ENCODE peak calls at places on chromosomes 2 and 18, in five cellular contexts. One of them, this sample, is unnamed.

GRCh38 chr2:10905006-10905871 is 6.5 kb upstream of the KCNF1 start:
- DNase-seq in substantia nigra: no peak
- DNase-seq in T-cell: no peak
- DNase-seq in breast epithelium: no peak
- DNase-seq in NCI-H1930: no peak
- DNase-seq in this sample: no peak

GRCh38 chr2:233853883-233854240 is 473 bp downstream of the HJURP start:
- DNase-seq in substantia nigra: no peak
- DNase-seq in T-cell: no peak
- DNase-seq in breast epithelium: no peak
- DNase-seq in NCI-H1930: no peak
- DNase-seq in this sample: no peak

GRCh38 chr2:233147136-233147828 is 87.1 kb downstream of the INPP5D start:
- DNase-seq in substantia nigra: no peak
- DNase-seq in T-cell: no peak
- DNase-seq in breast epithelium: peak
- DNase-seq in NCI-H1930: no peak
- DNase-seq in this sample: no peak

GRCh38 chr2:46850742-46851141 is 64.9 kb downstream of the MCFD2 start:
- DNase-seq in substantia nigra: no peak
- DNase-seq in T-cell: no peak
- DNase-seq in breast epithelium: no peak
- DNase-seq in NCI-H1930: no peak
- DNase-seq in this sample: peak

GRCh38 chr18:48926420-48926857 is 24.3 kb downstream of the SMAD7 start:
- DNase-seq in substantia nigra: no peak
- DNase-seq in T-cell: no peak
- DNase-seq in breast epithelium: no peak
- DNase-seq in NCI-H1930: no peak
- DNase-seq in this sample: no peak

GRCh38 chr2:70570041-70570661 is 16.5 kb upstream of the TGFA start:
- DNase-seq in substantia nigra: no peak
- DNase-seq in T-cell: no peak
- DNase-seq in breast epithelium: no peak
- DNase-seq in NCI-H1930: no peak
- DNase-seq in this sample: peak

GRCh38 chr2:226190479-226191252 is 609.0 kb downstream of the IRS1 start:
- DNase-seq in substantia nigra: no peak
- DNase-seq in T-cell: no peak
- DNase-seq in breast epithelium: no peak
- DNase-seq in NCI-H1930: no peak
- DNase-seq in this sample: no peak

GRCh38 chr2:150478206-150478974 is 9.1 kb downstream of the RND3 start:
- DNase-seq in substantia nigra: no peak
- DNase-seq in T-cell: no peak
- DNase-seq in breast epithelium: no peak
- DNase-seq in NCI-H1930: no peak
- DNase-seq in this sample: peak

GRCh38 chr2:118576109-118576855 is 271.2 kb downstream of the EN1 start:
- DNase-seq in substantia nigra: no peak
- DNase-seq in T-cell: no peak
- DNase-seq in breast epithelium: no peak
- DNase-seq in NCI-H1930: no peak
- DNase-seq in this sample: no peak

GRCh38 chr2:198883604-198884003 is 574.1 kb downstream of the SATB2 start:
- DNase-seq in substantia nigra: no peak
- DNase-seq in T-cell: no peak
- DNase-seq in breast epithelium: no peak
- DNase-seq in NCI-H1930: no peak
- DNase-seq in this sample: no peak

GRCh38 chr18:9710037-9710436 is 1.9 kb downstream of the RAB31 start:
- DNase-seq in substantia nigra: no peak
- DNase-seq in T-cell: no peak
- DNase-seq in breast epithelium: no peak
- DNase-seq in NCI-H1930: no peak
- DNase-seq in this sample: no peak

GRCh38 chr2:215422676-215423075 is 13.2 kb downstream of the FN1 start:
- DNase-seq in substantia nigra: no peak
- DNase-seq in T-cell: no peak
- DNase-seq in breast epithelium: no peak
- DNase-seq in NCI-H1930: no peak
- DNase-seq in this sample: no peak

GRCh38 chr2:25320077-25320476 is 21.6 kb downstream of the DNMT3A start:
- DNase-seq in substantia nigra: no peak
- DNase-seq in T-cell: no peak
- DNase-seq in breast epithelium: no peak
- DNase-seq in NCI-H1930: no peak
- DNase-seq in this sample: no peak

GRCh38 chr2:139835101-139835500 is 1054.9 kb upstream of the NXPH2 start:
- DNase-seq in substantia nigra: no peak
- DNase-seq in T-cell: no peak
- DNase-seq in breast epithelium: no peak
- DNase-seq in NCI-H1930: no peak
- DNase-seq in this sample: no peak

GRCh38 chr2:184472481-184472880 is 125.8 kb upstream of the ZNF804A start:
- DNase-seq in substantia nigra: no peak
- DNase-seq in T-cell: no peak
- DNase-seq in breast epithelium: no peak
- DNase-seq in NCI-H1930: peak
- DNase-seq in this sample: no peak

GRCh38 chr2:36695746-36696415 is 626 bp upstream of the VIT start:
- DNase-seq in substantia nigra: no peak
- DNase-seq in T-cell: no peak
- DNase-seq in breast epithelium: no peak
- DNase-seq in NCI-H1930: no peak
- DNase-seq in this sample: peak

GRCh38 chr2:72138011-72138881 is 9.4 kb downstream of the CYP26B1 start:
- DNase-seq in substantia nigra: no peak
- DNase-seq in T-cell: no peak
- DNase-seq in breast epithelium: peak
- DNase-seq in NCI-H1930: no peak
- DNase-seq in this sample: peak

GRCh38 chr18:7722955-7723354 is 155.8 kb downstream of the PTPRM start:
- DNase-seq in substantia nigra: no peak
- DNase-seq in T-cell: no peak
- DNase-seq in breast epithelium: no peak
- DNase-seq in NCI-H1930: no peak
- DNase-seq in this sample: no peak

GRCh38 chr2:179805001-179805400 is 56.4 kb downstream of the ZNF385B start:
- DNase-seq in substantia nigra: no peak
- DNase-seq in T-cell: no peak
- DNase-seq in breast epithelium: no peak
- DNase-seq in NCI-H1930: no peak
- DNase-seq in this sample: no peak

GRCh38 chr2:229884775-229885699 is 36.8 kb downstream of the TRIP12 start:
- DNase-seq in substantia nigra: no peak
- DNase-seq in T-cell: no peak
- DNase-seq in breast epithelium: no peak
- DNase-seq in NCI-H1930: no peak
- DNase-seq in this sample: no peak

GRCh38 chr2:202361133-202361532 is 15.0 kb upstream of the BMPR2 start:
- DNase-seq in substantia nigra: no peak
- DNase-seq in T-cell: no peak
- DNase-seq in breast epithelium: no peak
- DNase-seq in NCI-H1930: no peak
- DNase-seq in this sample: no peak

GRCh38 chr18:14978962-14979535 is 231.1 kb downstream of the ANKRD30B start:
- DNase-seq in substantia nigra: no peak
- DNase-seq in T-cell: no peak
- DNase-seq in breast epithelium: no peak
- DNase-seq in NCI-H1930: no peak
- DNase-seq in this sample: peak

GRCh38 chr2:21220930-21221329 is 97.2 kb downstream of the TDRD15 start:
- DNase-seq in substantia nigra: no peak
- DNase-seq in T-cell: no peak
- DNase-seq in breast epithelium: no peak
- DNase-seq in NCI-H1930: no peak
- DNase-seq in this sample: peak

GRCh38 chr18:21303913-21304312 is 61.9 kb downstream of the GREB1L start:
- DNase-seq in substantia nigra: no peak
- DNase-seq in T-cell: no peak
- DNase-seq in breast epithelium: no peak
- DNase-seq in NCI-H1930: no peak
- DNase-seq in this sample: peak

GRCh38 chr2:144115892-144116291 is 404.0 kb downstream of the ZEB2 start:
- DNase-seq in substantia nigra: no peak
- DNase-seq in T-cell: no peak
- DNase-seq in breast epithelium: no peak
- DNase-seq in NCI-H1930: no peak
- DNase-seq in this sample: peak

GRCh38 chr2:20487392-20488135 is 40.7 kb downstream of the RHOB start:
- DNase-seq in substantia nigra: no peak
- DNase-seq in T-cell: no peak
- DNase-seq in breast epithelium: no peak
- DNase-seq in NCI-H1930: no peak
- DNase-seq in this sample: no peak

GRCh38 chr2:220499281-220499680 is 871.9 kb downstream of the SLC4A3 start:
- DNase-seq in substantia nigra: no peak
- DNase-seq in T-cell: no peak
- DNase-seq in breast epithelium: no peak
- DNase-seq in NCI-H1930: no peak
- DNase-seq in this sample: peak

GRCh38 chr2:222756362-222756831 is 84.9 kb downstream of the MOGAT1 start:
- DNase-seq in substantia nigra: no peak
- DNase-seq in T-cell: no peak
- DNase-seq in breast epithelium: no peak
- DNase-seq in NCI-H1930: no peak
- DNase-seq in this sample: peak